ENCODE peak calls at places on chromosome 5, in four cellular contexts. One of them, this sample, is unnamed.

GRCh38 chr5:143206194-143207053 is 197.1 kb downstream of the NR3C1 start:
- DNase-seq in esophagus muscularis mucosa: no peak
- DNase-seq in transverse colon: no peak
- DNase-seq in stomach: no peak
- DNase-seq in this sample: no peak

GRCh38 chr5:103474671-103475070 is 87.9 kb downstream of the NUDT12 start:
- DNase-seq in transverse colon: no peak
- DNase-seq in esophagus muscularis mucosa: no peak
- DNase-seq in stomach: no peak
- DNase-seq in this sample: no peak

GRCh38 chr5:428754-429452 is 14.1 kb upstream of the EXOC3 start:
- DNase-seq in esophagus muscularis mucosa: no peak
- DNase-seq in stomach: peak; percentile 20
- DNase-seq in transverse colon: no peak
- DNase-seq in this sample: no peak

GRCh38 chr5:62212648-62213047 is 93.4 kb upstream of the KIF2A start:
- DNase-seq in transverse colon: no peak
- DNase-seq in stomach: no peak
- DNase-seq in esophagus muscularis mucosa: no peak
- DNase-seq in this sample: no peak

GRCh38 chr5:42721484-42721883 is 35.1 kb upstream of the CCDC152 start:
- DNase-seq in transverse colon: no peak
- DNase-seq in esophagus muscularis mucosa: no peak
- DNase-seq in stomach: no peak
- DNase-seq in this sample: no peak

GRCh38 chr5:1760656-1761452 is 38.8 kb downstream of the MRPL36 start:
- DNase-seq in esophagus muscularis mucosa: no peak
- DNase-seq in transverse colon: no peak
- DNase-seq in stomach: peak; percentile 19
- DNase-seq in this sample: no peak

GRCh38 chr5:138661991-138662434 is 86.8 kb upstream of the HSPA9 start:
- DNase-seq in stomach: no peak
- DNase-seq in esophagus muscularis mucosa: no peak
- DNase-seq in transverse colon: no peak
- DNase-seq in this sample: no peak

GRCh38 chr5:61748651-61749050 is 416.6 kb downstream of the ZSWIM6 start:
- DNase-seq in esophagus muscularis mucosa: no peak
- DNase-seq in stomach: no peak
- DNase-seq in transverse colon: no peak
- DNase-seq in this sample: no peak

GRCh38 chr5:74205745-74206570 is 434.6 kb downstream of the ENC1 start:
- DNase-seq in esophagus muscularis mucosa: no peak
- DNase-seq in stomach: no peak
- DNase-seq in transverse colon: no peak
- DNase-seq in this sample: no peak

GRCh38 chr5:39022151-39022550 is 52.0 kb downstream of the RICTOR start:
- DNase-seq in esophagus muscularis mucosa: no peak
- DNase-seq in transverse colon: no peak
- DNase-seq in stomach: no peak
- DNase-seq in this sample: no peak

GRCh38 chr5:173771743-173772406 is 116.3 kb upstream of the CPEB4 start:
- DNase-seq in esophagus muscularis mucosa: no peak
- DNase-seq in stomach: no peak
- DNase-seq in transverse colon: no peak
- DNase-seq in this sample: no peak

GRCh38 chr5:124519396-124519795 is 227.0 kb downstream of the ZNF608 start:
- DNase-seq in transverse colon: no peak
- DNase-seq in stomach: no peak
- DNase-seq in esophagus muscularis mucosa: no peak
- DNase-seq in this sample: no peak

GRCh38 chr5:95069948-95070347 is 214.9 kb downstream of the MCTP1 start:
- DNase-seq in stomach: no peak
- DNase-seq in transverse colon: no peak
- DNase-seq in esophagus muscularis mucosa: no peak
- DNase-seq in this sample: no peak

GRCh38 chr5:33423018-33423630 is 17.6 kb upstream of the TARS1 start:
- DNase-seq in esophagus muscularis mucosa: no peak
- DNase-seq in stomach: no peak
- DNase-seq in transverse colon: no peak
- DNase-seq in this sample: no peak

GRCh38 chr5:2493356-2493755 is 258.1 kb downstream of the IRX2 start:
- DNase-seq in esophagus muscularis mucosa: peak; percentile 82
- DNase-seq in stomach: no peak
- DNase-seq in transverse colon: no peak
- DNase-seq in this sample: no peak

GRCh38 chr5:66660401-66660800 is 64.2 kb downstream of the MAST4 start:
- DNase-seq in transverse colon: no peak
- DNase-seq in stomach: no peak
- DNase-seq in esophagus muscularis mucosa: no peak
- DNase-seq in this sample: no peak

GRCh38 chr5:99763021-99763814 is 772.0 kb upstream of the FAM174A start:
- DNase-seq in esophagus muscularis mucosa: no peak
- DNase-seq in stomach: no peak
- DNase-seq in transverse colon: no peak
- DNase-seq in this sample: no peak

GRCh38 chr5:81165493-81166119 is 67.5 kb upstream of the CKMT2 start:
- DNase-seq in stomach: no peak
- DNase-seq in transverse colon: peak; percentile 51
- DNase-seq in esophagus muscularis mucosa: no peak
- DNase-seq in this sample: no peak

GRCh38 chr5:123033157-123033671 is 3.3 kb downstream of the PPIC start:
- DNase-seq in esophagus muscularis mucosa: no peak
- DNase-seq in transverse colon: no peak
- DNase-seq in stomach: no peak
- DNase-seq in this sample: no peak

GRCh38 chr5:101687630-101688029 is 608.5 kb downstream of the SLCO4C1 start:
- DNase-seq in esophagus muscularis mucosa: no peak
- DNase-seq in transverse colon: no peak
- DNase-seq in stomach: no peak
- DNase-seq in this sample: no peak

GRCh38 chr5:101686541-101686940 is 609.5 kb downstream of the SLCO4C1 start:
- DNase-seq in transverse colon: no peak
- DNase-seq in stomach: no peak
- DNase-seq in esophagus muscularis mucosa: no peak
- DNase-seq in this sample: no peak

GRCh38 chr5:101689306-101689705 is 606.8 kb downstream of the SLCO4C1 start:
- DNase-seq in stomach: no peak
- DNase-seq in transverse colon: no peak
- DNase-seq in esophagus muscularis mucosa: no peak
- DNase-seq in this sample: no peak
- TF ChIP-seq EP300 in stomach: no peak
- TF ChIP-seq EP300 in transverse colon: no peak
- TF ChIP-seq EP300 in esophagus muscularis mucosa: no peak
- TF ChIP-seq EP300 in this sample: no peak

DNA sequence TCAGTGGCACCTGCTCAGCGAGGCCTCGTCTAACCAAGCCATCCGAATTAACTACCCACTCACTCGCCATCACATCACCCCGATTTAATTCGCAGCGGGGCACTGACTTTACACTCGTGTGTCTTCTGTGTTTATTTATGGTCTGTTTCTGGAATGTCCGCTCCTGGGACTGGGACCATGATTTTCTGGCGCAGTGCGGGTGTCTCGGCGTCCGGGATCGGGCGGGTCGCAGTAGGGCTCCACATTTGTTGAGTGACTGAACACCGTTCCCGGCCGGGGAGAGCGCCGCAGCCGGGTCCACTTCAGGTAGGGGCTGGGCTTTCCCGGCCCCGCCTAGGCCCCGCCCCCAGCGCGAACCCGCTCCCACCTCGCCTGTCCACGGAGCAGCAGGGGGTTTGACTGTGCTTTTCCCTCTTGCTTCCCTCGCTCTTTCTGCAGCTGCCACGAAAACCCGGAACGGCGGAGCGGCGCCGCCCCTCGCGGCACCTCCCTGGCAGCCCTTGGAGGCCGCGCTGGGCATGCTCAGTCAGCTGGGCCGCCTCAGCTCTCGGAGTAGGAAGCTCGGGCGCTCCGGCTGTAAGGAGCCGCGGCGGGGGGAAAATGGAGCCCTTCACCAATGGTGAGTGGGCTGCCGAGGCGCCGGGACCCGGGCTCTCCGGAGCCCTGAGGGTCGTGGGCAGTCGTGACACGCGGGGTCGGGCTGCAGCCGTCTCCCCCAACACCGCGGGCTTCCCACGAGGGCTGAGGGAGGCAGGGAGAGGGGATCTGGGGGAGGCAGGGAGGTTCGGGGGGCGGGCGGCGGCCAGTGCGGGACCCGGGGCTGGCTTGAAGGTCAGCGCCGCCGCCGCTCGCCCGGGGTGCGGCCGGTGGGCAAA is at the start of gene LNPEP:
- DNase-seq in transverse colon: peak; percentile 98
- DNase-seq in stomach: peak; percentile 97
- DNase-seq in esophagus muscularis mucosa: peak; percentile 98
- DNase-seq in this sample: peak; percentile 98
- TF ChIP-seq CTCF in transverse colon: no peak
- TF ChIP-seq CTCF in stomach: no peak
- TF ChIP-seq CTCF in esophagus muscularis mucosa: no peak
- TF ChIP-seq CTCF in this sample: peak; percentile 10

GRCh38 chr5:132095077-132095744 is 21.6 kb downstream of the CSF2 start:
- DNase-seq in stomach: no peak
- DNase-seq in esophagus muscularis mucosa: no peak
- DNase-seq in transverse colon: no peak
- DNase-seq in this sample: peak; percentile 27

GRCh38 chr5:132098621-132099020 is 25.0 kb downstream of the CSF2 start:
- DNase-seq in transverse colon: no peak
- DNase-seq in stomach: no peak
- DNase-seq in esophagus muscularis mucosa: no peak
- DNase-seq in this sample: no peak

GRCh38 chr5:132098151-132098594 is 24.6 kb downstream of the CSF2 start:
- DNase-seq in transverse colon: no peak
- DNase-seq in esophagus muscularis mucosa: no peak
- DNase-seq in stomach: no peak
- DNase-seq in this sample: no peak

GRCh38 chr5:132095745-132096084 is 22.1 kb downstream of the CSF2 start:
- DNase-seq in transverse colon: no peak
- DNase-seq in esophagus muscularis mucosa: no peak
- DNase-seq in stomach: no peak
- DNase-seq in this sample: no peak

DNA sequence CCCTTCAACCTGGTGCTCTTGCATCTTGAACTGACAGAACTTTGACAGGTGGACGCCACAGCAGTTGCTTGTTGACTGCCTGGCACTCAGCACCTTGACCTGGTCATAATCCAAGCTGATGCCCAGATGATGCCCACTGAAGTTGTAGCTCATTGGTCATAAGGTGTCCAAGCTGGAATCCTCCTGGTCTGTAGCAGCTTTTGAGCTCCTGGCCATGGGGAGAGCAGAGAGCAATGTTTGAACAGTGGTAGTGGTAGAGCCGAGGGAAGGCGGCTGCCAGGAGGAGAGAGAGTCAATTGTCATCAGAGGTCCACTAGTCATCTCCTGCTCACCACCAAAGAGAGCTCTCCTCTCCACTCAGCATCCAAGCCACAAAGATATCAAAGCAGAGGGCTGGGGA is 23.3 kb downstream of the CSF2 start:
- DNase-seq in esophagus muscularis mucosa: no peak
- DNase-seq in transverse colon: no peak
- DNase-seq in stomach: no peak
- DNase-seq in this sample: no peak
- TF ChIP-seq POLR2AphosphoS5 in esophagus muscularis mucosa: no peak
- TF ChIP-seq POLR2AphosphoS5 in transverse colon: no peak
- TF ChIP-seq POLR2AphosphoS5 in stomach: no peak
- TF ChIP-seq POLR2AphosphoS5 in this sample: no peak

DNA sequence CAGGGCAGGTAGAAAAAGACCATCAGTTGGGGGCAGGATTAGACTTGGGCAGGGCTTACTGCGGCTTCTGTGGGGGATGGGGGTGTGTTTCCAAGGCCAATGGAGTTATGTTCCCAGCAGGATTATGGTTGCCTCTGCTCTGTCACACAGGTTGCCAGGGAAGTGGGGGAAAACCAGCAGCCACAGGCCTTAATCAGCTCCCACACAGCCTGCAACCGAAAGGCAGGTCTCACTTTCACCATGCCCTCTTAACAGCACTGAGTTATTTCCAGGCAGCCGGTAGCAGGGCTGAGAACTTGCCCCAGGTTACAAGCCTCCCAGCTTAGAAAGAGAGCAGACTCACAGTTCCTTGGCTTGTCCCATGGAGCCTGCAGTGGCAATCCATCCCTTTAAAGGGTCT is 205.5 kb downstream of the FGF10 start:
- DNase-seq in esophagus muscularis mucosa: no peak
- DNase-seq in stomach: no peak
- DNase-seq in transverse colon: no peak
- DNase-seq in this sample: no peak
- TF ChIP-seq EP300 in esophagus muscularis mucosa: no peak
- TF ChIP-seq EP300 in stomach: no peak
- TF ChIP-seq EP300 in transverse colon: no peak
- TF ChIP-seq EP300 in this sample: no peak

GRCh38 chr5:111757582-111758283 is 739 bp upstream of the NREP start:
- DNase-seq in stomach: peak; percentile 91
- DNase-seq in transverse colon: peak; percentile 92
- DNase-seq in esophagus muscularis mucosa: peak; percentile 96
- DNase-seq in this sample: peak; percentile 94

GRCh38 chr5:111755264-111755941 is 1.6 kb downstream of the NREP start:
- DNase-seq in esophagus muscularis mucosa: no peak
- DNase-seq in stomach: no peak
- DNase-seq in transverse colon: no peak
- DNase-seq in this sample: no peak

GRCh38 chr5:111758284-111758628 is 1.3 kb upstream of the NREP start:
- DNase-seq in esophagus muscularis mucosa: no peak
- DNase-seq in transverse colon: no peak
- DNase-seq in stomach: no peak
- DNase-seq in this sample: no peak

GRCh38 chr5:111755942-111756353 is 1.0 kb downstream of the NREP start:
- DNase-seq in stomach: no peak
- DNase-seq in esophagus muscularis mucosa: no peak
- DNase-seq in transverse colon: no peak
- DNase-seq in this sample: no peak

GRCh38 chr5:111756701-111757581 is at the start of gene NREP:
- DNase-seq in transverse colon: peak; percentile 86
- DNase-seq in stomach: peak; percentile 91
- DNase-seq in esophagus muscularis mucosa: peak; percentile 97
- DNase-seq in this sample: peak; percentile 96
- TF ChIP-seq CTCF in transverse colon: peak; percentile 68
- TF ChIP-seq CTCF in stomach: peak; percentile 13
- TF ChIP-seq CTCF in esophagus muscularis mucosa: peak; percentile 57
- TF ChIP-seq CTCF in this sample: peak; percentile 64

DNA sequence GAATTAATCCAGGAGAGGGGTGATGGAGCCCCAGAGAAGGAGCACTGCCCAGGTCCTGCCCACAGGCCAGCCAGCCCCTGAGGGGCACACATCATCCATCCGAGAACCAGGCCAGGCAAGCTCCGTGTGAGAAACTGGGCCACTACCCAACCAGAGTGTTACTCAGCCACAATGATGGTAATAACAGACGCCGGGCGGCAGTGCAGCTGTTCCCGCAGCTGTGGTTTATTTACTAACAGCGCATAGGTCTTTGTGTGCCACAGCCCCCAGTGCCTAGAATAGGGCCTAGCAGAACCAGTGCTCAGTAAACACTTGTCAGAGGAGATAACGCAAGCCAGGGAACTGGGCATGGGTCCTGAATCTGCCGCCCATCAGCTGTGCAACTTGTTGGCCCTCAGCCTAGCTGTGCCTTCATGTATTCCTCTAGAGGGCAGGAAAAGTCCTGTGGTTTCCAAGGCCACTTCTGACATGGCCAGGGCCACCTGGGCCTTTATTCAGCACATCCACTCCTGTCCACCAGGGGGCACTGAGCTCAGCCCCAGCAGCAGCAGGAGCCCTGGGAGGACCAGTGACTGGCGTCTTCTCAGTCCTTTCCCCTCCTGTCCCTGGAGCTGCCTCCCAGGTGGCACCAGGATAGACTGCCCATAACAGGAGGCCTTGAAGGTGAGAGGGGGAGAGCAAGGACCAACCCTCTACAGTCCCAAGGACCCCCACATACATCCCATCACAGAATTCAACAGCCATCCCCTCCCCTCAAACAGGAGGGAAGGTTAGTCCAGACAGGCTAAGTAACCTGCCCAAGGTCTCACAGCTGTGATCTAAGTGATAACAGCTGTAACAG is 2.1 kb downstream of the MXD3 start:
- DNase-seq in esophagus muscularis mucosa: no peak
- DNase-seq in transverse colon: peak; percentile 80
- DNase-seq in stomach: peak; percentile 78
- DNase-seq in this sample: no peak
- TF ChIP-seq POLR2AphosphoS5 in esophagus muscularis mucosa: no peak
- TF ChIP-seq POLR2AphosphoS5 in transverse colon: no peak
- TF ChIP-seq POLR2AphosphoS5 in stomach: no peak
- TF ChIP-seq POLR2AphosphoS5 in this sample: no peak